ENCODE peak calls at places on chromosomes 12 and 14, in ten cellular contexts. H is GM13976, O is SK-N-SH, W is left ventricle myocardium inferior, V is astrocyte of the spinal cord, B is mammary epithelial cell, S is fibroblast of the aortic adventitia, C is uterus, D is fibroblast of pulmonary artery, I is MCF 10A. Q is an unnamed sample.

GRCh38 chr12:34405286-34406227 is 383.3 kb downstream of the ALG10 start:
- DNase-seq in I (no peak), D (no peak), S (no peak), W (peak; percentile 8), O (peak; percentile 0), C (peak; percentile 1), H (peak; percentile 3), B (no peak), V (no peak), Q (peak; percentile 1)

GRCh38 chr12:27541031-27541719 is 17.2 kb downstream of the PPFIBP1 start:
- DNase-seq in D (no peak), C (no peak), B (peak; percentile 82), H (no peak), I (peak; percentile 48), S (no peak), V (no peak), O (no peak), W (no peak), Q (no peak)

GRCh38 chr12:47939009-47939601 is 24.3 kb upstream of the TMEM106C start:
- DNase-seq in C (no peak), V (no peak), S (no peak), H (no peak), B (no peak), D (no peak), W (peak; percentile 65), O (no peak), I (no peak), Q (no peak)

GRCh38 chr12:76768566-76768965 is 4.7 kb downstream of the ZDHHC17 start:
- DNase-seq in H (no peak), B (no peak), V (no peak), C (no peak), I (no peak), O (no peak), W (no peak), S (no peak), D (no peak), Q (no peak)

GRCh38 chr14:22980672-22981089 is 1.7 kb downstream of the AJUBA start:
- DNase-seq in V (peak; percentile 34), W (peak; percentile 29), H (no peak), C (peak; percentile 57), S (peak; percentile 43), I (peak; percentile 61), B (peak; percentile 69), O (peak; percentile 43), D (peak; percentile 27), Q (no peak)

GRCh38 chr12:64663019-64663418 is 52.7 kb downstream of the RASSF3 start:
- DNase-seq in H (no peak), W (no peak), C (no peak), S (no peak), B (peak; percentile 48), I (peak; percentile 60), O (no peak), V (no peak), D (no peak), Q (no peak)

GRCh38 chr12:82800185-82800584 is 113.5 kb downstream of the TMTC2 start:
- DNase-seq in O (peak; percentile 74), W (no peak), S (no peak), B (peak; percentile 9), V (no peak), H (no peak), C (no peak), D (no peak), I (no peak), Q (no peak)

GRCh38 chr12:52581066-52581465 is 7.4 kb upstream of the KRT74 start:
- DNase-seq in B (no peak), V (no peak), I (peak; percentile 4), S (no peak), C (no peak), W (no peak), H (no peak), D (no peak), O (no peak), Q (no peak)

GRCh38 chr14:61222388-61222787 is 58.8 kb downstream of the TMEM30B start:
- DNase-seq in B (no peak), H (no peak), V (no peak), D (peak; percentile 7), W (no peak), I (no peak), O (no peak), S (peak; percentile 46), C (no peak), Q (no peak)

GRCh38 chr12:108459106-108459505 is 56.0 kb upstream of the FICD start:
- DNase-seq in S (no peak), C (no peak), D (no peak), I (no peak), V (no peak), B (no peak), W (no peak), O (no peak), H (no peak), Q (no peak)

GRCh38 chr14:100080206-100080605 is 15.0 kb downstream of the EVL start:
- DNase-seq in I (no peak), B (no peak), D (no peak), H (no peak), S (no peak), V (no peak), C (no peak), W (no peak), O (no peak), Q (no peak)

GRCh38 chr12:50195832-50196231 is 28.7 kb upstream of the CERS5 start:
- DNase-seq in H (no peak), V (no peak), D (no peak), C (peak; percentile 44), S (no peak), O (no peak), B (no peak), I (no peak), W (no peak), Q (no peak)

GRCh38 chr14:92386637-92387036 is 63.7 kb downstream of the SLC24A4 start:
- DNase-seq in B (no peak), W (no peak), D (no peak), V (no peak), I (peak; percentile 69), C (no peak), S (no peak), O (no peak), H (no peak), Q (no peak)

GRCh38 chr12:98646165-98646764 is 1.2 kb downstream of the APAF1 start:
- DNase-seq in I (peak; percentile 31), S (peak; percentile 28), H (no peak), C (no peak), V (peak; percentile 28), B (peak; percentile 36), D (peak; percentile 29), O (no peak), W (no peak), Q (no peak)
- TF ChIP-seq CTCF in I (no peak), S (no peak), H (no peak), C (no peak), V (no peak), B (peak; percentile 12), D (no peak), O (peak; percentile 47), W (no peak), Q (peak; percentile 19)

DNA sequence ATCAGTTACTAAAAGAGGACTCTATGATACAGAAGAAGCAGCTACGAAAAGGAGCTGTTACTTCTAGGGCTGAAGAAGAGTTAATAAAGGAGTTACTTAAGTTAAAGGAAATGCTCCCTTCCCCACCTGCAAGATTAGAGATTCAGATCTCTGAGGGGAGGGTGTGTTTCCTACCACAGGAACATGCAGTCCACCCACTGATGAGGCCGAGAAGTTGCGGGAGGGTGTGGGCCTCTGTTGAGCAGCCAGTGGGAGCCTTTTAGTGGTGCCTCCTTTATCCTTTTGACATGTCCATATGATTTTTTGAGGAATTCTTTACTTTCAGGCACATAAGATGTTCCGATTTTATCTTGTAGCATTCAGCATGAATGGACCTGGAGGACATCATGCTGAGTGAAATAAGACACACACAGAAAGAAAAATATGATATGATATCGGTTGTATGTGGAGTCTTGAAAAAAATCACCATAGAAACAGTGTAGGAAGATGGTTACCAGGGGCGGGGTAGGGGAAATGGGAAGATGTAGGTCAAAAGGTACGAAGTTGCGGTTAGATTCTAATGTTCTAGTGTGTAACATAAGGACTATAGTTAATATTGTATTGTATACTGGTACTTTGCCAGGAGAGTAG is 4.4 kb upstream of the M6PR start:
- DNase-seq in D (no peak), C (no peak), S (no peak), H (no peak), O (no peak), I (no peak), W (no peak), B (no peak), V (no peak), Q (no peak)
- TF ChIP-seq CTCF in D (no peak), C (no peak), S (no peak), H (no peak), O (no peak), I (no peak), W (no peak), B (no peak), V (no peak), Q (no peak)

DNA sequence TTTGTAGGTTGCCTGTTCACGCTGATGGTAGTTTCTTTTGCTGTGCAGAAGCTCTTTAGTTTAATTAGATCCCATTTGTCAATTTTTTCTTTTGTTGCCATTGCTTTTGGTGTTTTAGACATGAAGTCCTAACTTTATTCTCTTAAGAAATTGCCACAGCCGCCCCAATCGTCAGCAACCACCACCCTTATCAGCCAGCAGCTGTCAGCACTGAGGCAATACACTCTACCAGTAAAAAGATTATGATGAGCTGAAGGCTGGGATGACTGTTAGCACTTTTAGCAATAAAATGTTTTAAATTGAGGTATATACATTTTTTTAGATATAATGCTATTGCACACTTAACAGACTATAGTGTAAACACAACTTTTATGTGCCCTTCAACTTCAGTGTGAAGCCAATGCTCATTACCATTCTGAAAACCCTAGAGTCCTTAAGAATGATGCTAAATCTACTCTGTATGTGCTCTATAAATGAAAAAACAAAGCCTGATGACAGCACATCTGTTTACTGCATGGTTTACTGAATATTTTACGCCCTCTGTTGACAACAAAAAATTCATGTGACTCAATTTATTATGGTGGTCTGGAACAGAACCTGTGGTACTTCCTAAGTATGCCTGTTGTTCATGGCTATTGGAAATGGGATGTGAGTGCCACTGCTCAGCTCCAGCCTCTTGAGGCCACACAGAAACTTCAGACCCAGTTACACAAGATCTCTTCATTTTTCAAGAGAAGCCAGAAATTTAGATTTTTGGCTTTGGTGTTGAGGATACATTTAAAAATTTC is 197.4 kb downstream of the DUSP6 start:
- DNase-seq in C (no peak), B (no peak), V (no peak), S (peak; percentile 28), I (no peak), D (peak; percentile 56), W (no peak), H (no peak), O (no peak), Q (no peak)
- TF ChIP-seq CTCF in C (no peak), B (peak; percentile 3), V (no peak), S (peak; percentile 27), I (no peak), D (peak; percentile 34), W (peak; percentile 17), H (no peak), O (no peak), Q (peak; percentile 11)

DNA sequence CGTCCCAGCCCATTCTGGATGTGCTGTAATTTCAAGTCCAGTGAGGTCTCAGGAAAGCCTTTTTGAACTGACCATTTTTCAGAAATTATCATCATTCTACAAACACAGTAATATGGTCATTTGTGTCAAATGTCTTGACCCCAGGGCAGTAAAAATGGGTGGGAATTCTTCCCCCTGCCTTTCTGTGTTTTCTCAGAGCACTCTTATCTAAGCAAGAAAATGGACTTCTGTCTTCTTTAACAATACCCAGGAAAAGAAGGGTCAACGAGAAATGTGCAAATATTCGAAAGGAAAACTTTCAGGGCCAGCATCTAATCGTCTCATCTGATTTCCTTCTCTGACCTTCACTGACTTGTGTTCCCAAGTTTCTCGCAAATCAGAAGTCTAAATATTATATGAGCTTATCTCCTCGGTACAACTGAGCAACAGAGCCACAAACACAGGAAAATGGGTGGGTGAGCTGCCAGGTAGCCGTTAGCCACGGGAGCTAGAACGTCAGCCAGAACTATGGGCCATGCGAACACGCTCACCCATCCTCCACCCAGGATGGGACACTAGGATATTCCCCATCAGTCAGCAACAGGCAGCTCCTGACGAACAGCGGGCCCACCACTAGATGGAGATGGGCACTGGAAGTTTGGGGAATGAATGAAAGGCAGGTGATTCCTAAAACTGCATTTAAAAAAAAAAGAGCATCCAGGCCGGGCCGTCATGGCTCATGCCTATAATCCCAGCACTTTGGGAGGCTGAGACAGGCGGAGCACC is 57.1 kb downstream of the VWF start:
- DNase-seq in W (no peak), H (no peak), O (peak; percentile 60), I (peak; percentile 62), S (peak; percentile 37), D (peak; percentile 59), C (peak; percentile 58), B (no peak), V (no peak), Q (peak; percentile 55)
- TF ChIP-seq CTCF in W (peak; percentile 53), H (no peak), O (peak; percentile 52), I (peak; percentile 18), S (peak; percentile 60), D (peak; percentile 59), C (peak; percentile 43), B (peak; percentile 55), V (peak; percentile 61), Q (peak; percentile 65)